ENCODE peak calls at places on chromosomes 7 and 10, in six cellular contexts. One of them, this sample, is unnamed.

GRCh38 chr7:127776776-127777390 is 124.9 kb downstream of the SND1 start:
- DNase-seq in activated T-cell treated with anti-CD3 and anti-CD28 coated beads for 1 hour: no peak
- DNase-seq in activated gamma-delta T cell treated with Interleukin-2 at 50 U/mL for 16 hours: no peak
- DNase-seq in suprapubic skin: no peak
- DNase-seq in heart right ventricle: no peak
- DNase-seq in IMR-90: peak
- DNase-seq in this sample: peak

GRCh38 chr7:80294321-80294720 is 159.7 kb downstream of the GNAI1 start:
- DNase-seq in activated T-cell treated with anti-CD3 and anti-CD28 coated beads for 1 hour: no peak
- DNase-seq in activated gamma-delta T cell treated with Interleukin-2 at 50 U/mL for 16 hours: no peak
- DNase-seq in suprapubic skin: no peak
- DNase-seq in heart right ventricle: no peak
- DNase-seq in IMR-90: peak
- DNase-seq in this sample: no peak

GRCh38 chr10:72637398-72637857 is 11.5 kb upstream of the MICU1 start:
- DNase-seq in activated T-cell treated with anti-CD3 and anti-CD28 coated beads for 1 hour: no peak
- DNase-seq in activated gamma-delta T cell treated with Interleukin-2 at 50 U/mL for 16 hours: no peak
- DNase-seq in suprapubic skin: no peak
- DNase-seq in heart right ventricle: peak
- DNase-seq in IMR-90: peak
- DNase-seq in this sample: peak

GRCh38 chr10:30207485-30208052 is 141.5 kb downstream of the MTPAP start:
- DNase-seq in activated T-cell treated with anti-CD3 and anti-CD28 coated beads for 1 hour: no peak
- DNase-seq in activated gamma-delta T cell treated with Interleukin-2 at 50 U/mL for 16 hours: no peak
- DNase-seq in suprapubic skin: no peak
- DNase-seq in heart right ventricle: no peak
- DNase-seq in IMR-90: peak
- DNase-seq in this sample: peak

GRCh38 chr10:59537451-59537850 is 172.2 kb downstream of the SLC16A9 start:
- DNase-seq in activated T-cell treated with anti-CD3 and anti-CD28 coated beads for 1 hour: no peak
- DNase-seq in activated gamma-delta T cell treated with Interleukin-2 at 50 U/mL for 16 hours: no peak
- DNase-seq in suprapubic skin: no peak
- DNase-seq in heart right ventricle: no peak
- DNase-seq in IMR-90: no peak
- DNase-seq in this sample: no peak

GRCh38 chr10:76251773-76252617 is 820.6 kb downstream of the LRMDA start:
- DNase-seq in activated T-cell treated with anti-CD3 and anti-CD28 coated beads for 1 hour: no peak
- DNase-seq in activated gamma-delta T cell treated with Interleukin-2 at 50 U/mL for 16 hours: no peak
- DNase-seq in suprapubic skin: peak
- DNase-seq in heart right ventricle: no peak
- DNase-seq in IMR-90: peak
- DNase-seq in this sample: peak

GRCh38 chr7:80225361-80225760 is 90.7 kb downstream of the GNAI1 start:
- DNase-seq in activated T-cell treated with anti-CD3 and anti-CD28 coated beads for 1 hour: no peak
- DNase-seq in activated gamma-delta T cell treated with Interleukin-2 at 50 U/mL for 16 hours: no peak
- DNase-seq in suprapubic skin: no peak
- DNase-seq in heart right ventricle: no peak
- DNase-seq in IMR-90: no peak
- DNase-seq in this sample: no peak

GRCh38 chr7:83956104-83956503 is 238.5 kb downstream of the SEMA3A start:
- DNase-seq in activated T-cell treated with anti-CD3 and anti-CD28 coated beads for 1 hour: no peak
- DNase-seq in activated gamma-delta T cell treated with Interleukin-2 at 50 U/mL for 16 hours: no peak
- DNase-seq in suprapubic skin: no peak
- DNase-seq in heart right ventricle: no peak
- DNase-seq in IMR-90: no peak
- DNase-seq in this sample: no peak

GRCh38 chr10:111648046-111648445 is 535.5 kb downstream of the GPAM start:
- DNase-seq in activated T-cell treated with anti-CD3 and anti-CD28 coated beads for 1 hour: no peak
- DNase-seq in activated gamma-delta T cell treated with Interleukin-2 at 50 U/mL for 16 hours: no peak
- DNase-seq in suprapubic skin: no peak
- DNase-seq in heart right ventricle: no peak
- DNase-seq in IMR-90: no peak
- DNase-seq in this sample: peak

GRCh38 chr10:96740579-96741281 is 20.4 kb upstream of the PIK3AP1 start:
- DNase-seq in activated T-cell treated with anti-CD3 and anti-CD28 coated beads for 1 hour: no peak
- DNase-seq in activated gamma-delta T cell treated with Interleukin-2 at 50 U/mL for 16 hours: no peak
- DNase-seq in suprapubic skin: peak
- DNase-seq in heart right ventricle: peak
- DNase-seq in IMR-90: no peak
- DNase-seq in this sample: no peak

GRCh38 chr10:4767033-4767814 is 58.8 kb upstream of the AKR1E2 start:
- DNase-seq in activated T-cell treated with anti-CD3 and anti-CD28 coated beads for 1 hour: no peak
- DNase-seq in activated gamma-delta T cell treated with Interleukin-2 at 50 U/mL for 16 hours: no peak
- DNase-seq in suprapubic skin: no peak
- DNase-seq in heart right ventricle: peak
- DNase-seq in IMR-90: peak
- DNase-seq in this sample: peak

GRCh38 chr10:108187396-108188012 is 1023.0 kb upstream of the SORCS1 start:
- DNase-seq in activated T-cell treated with anti-CD3 and anti-CD28 coated beads for 1 hour: no peak
- DNase-seq in activated gamma-delta T cell treated with Interleukin-2 at 50 U/mL for 16 hours: no peak
- DNase-seq in suprapubic skin: no peak
- DNase-seq in heart right ventricle: no peak
- DNase-seq in IMR-90: no peak
- DNase-seq in this sample: no peak

GRCh38 chr10:114571316-114571999 is 86.6 kb downstream of the ABLIM1 start:
- DNase-seq in activated T-cell treated with anti-CD3 and anti-CD28 coated beads for 1 hour: no peak
- DNase-seq in activated gamma-delta T cell treated with Interleukin-2 at 50 U/mL for 16 hours: no peak
- DNase-seq in suprapubic skin: no peak
- DNase-seq in heart right ventricle: no peak
- DNase-seq in IMR-90: no peak
- DNase-seq in this sample: no peak

GRCh38 chr7:142914121-142914520 is 19.4 kb downstream of the TRPV5 start:
- DNase-seq in activated T-cell treated with anti-CD3 and anti-CD28 coated beads for 1 hour: no peak
- DNase-seq in activated gamma-delta T cell treated with Interleukin-2 at 50 U/mL for 16 hours: no peak
- DNase-seq in suprapubic skin: peak
- DNase-seq in heart right ventricle: no peak
- DNase-seq in IMR-90: no peak
- DNase-seq in this sample: no peak

GRCh38 chr7:112205348-112206237 is 606 bp downstream of the DOCK4 start:
- DNase-seq in activated T-cell treated with anti-CD3 and anti-CD28 coated beads for 1 hour: peak
- DNase-seq in activated gamma-delta T cell treated with Interleukin-2 at 50 U/mL for 16 hours: peak
- DNase-seq in suprapubic skin: peak
- DNase-seq in heart right ventricle: peak
- DNase-seq in IMR-90: peak
- DNase-seq in this sample: peak

GRCh38 chr7:151243045-151243349 is 5.5 kb downstream of the SMARCD3 start:
- DNase-seq in activated T-cell treated with anti-CD3 and anti-CD28 coated beads for 1 hour: no peak
- DNase-seq in activated gamma-delta T cell treated with Interleukin-2 at 50 U/mL for 16 hours: no peak
- DNase-seq in suprapubic skin: no peak
- DNase-seq in heart right ventricle: no peak
- DNase-seq in IMR-90: no peak
- DNase-seq in this sample: no peak

GRCh38 chr10:66860376-66860945 is 65.4 kb upstream of the LRRTM3 start:
- DNase-seq in activated T-cell treated with anti-CD3 and anti-CD28 coated beads for 1 hour: no peak
- DNase-seq in activated gamma-delta T cell treated with Interleukin-2 at 50 U/mL for 16 hours: no peak
- DNase-seq in suprapubic skin: no peak
- DNase-seq in heart right ventricle: no peak
- DNase-seq in IMR-90: no peak
- DNase-seq in this sample: no peak

GRCh38 chr10:126910798-126911197 is 5.6 kb downstream of the DOCK1 start:
- DNase-seq in activated T-cell treated with anti-CD3 and anti-CD28 coated beads for 1 hour: no peak
- DNase-seq in activated gamma-delta T cell treated with Interleukin-2 at 50 U/mL for 16 hours: no peak
- DNase-seq in suprapubic skin: no peak
- DNase-seq in heart right ventricle: no peak
- DNase-seq in IMR-90: peak
- DNase-seq in this sample: no peak

GRCh38 chr10:87550741-87551140 is 46.0 kb downstream of the MINPP1 start:
- DNase-seq in activated T-cell treated with anti-CD3 and anti-CD28 coated beads for 1 hour: no peak
- DNase-seq in activated gamma-delta T cell treated with Interleukin-2 at 50 U/mL for 16 hours: no peak
- DNase-seq in suprapubic skin: no peak
- DNase-seq in heart right ventricle: no peak
- DNase-seq in IMR-90: no peak
- DNase-seq in this sample: no peak

GRCh38 chr10:27717191-27717590 is 28.4 kb downstream of the MKX start:
- DNase-seq in activated T-cell treated with anti-CD3 and anti-CD28 coated beads for 1 hour: no peak
- DNase-seq in activated gamma-delta T cell treated with Interleukin-2 at 50 U/mL for 16 hours: no peak
- DNase-seq in suprapubic skin: no peak
- DNase-seq in heart right ventricle: no peak
- DNase-seq in IMR-90: no peak
- DNase-seq in this sample: no peak

GRCh38 chr7:101880536-101881443 is 63.4 kb downstream of the CUX1 start:
- DNase-seq in activated T-cell treated with anti-CD3 and anti-CD28 coated beads for 1 hour: no peak
- DNase-seq in activated gamma-delta T cell treated with Interleukin-2 at 50 U/mL for 16 hours: no peak
- DNase-seq in suprapubic skin: no peak
- DNase-seq in heart right ventricle: no peak
- DNase-seq in IMR-90: peak
- DNase-seq in this sample: peak

GRCh38 chr7:135447783-135448182 is 62.1 kb downstream of the CNOT4 start:
- DNase-seq in activated T-cell treated with anti-CD3 and anti-CD28 coated beads for 1 hour: no peak
- DNase-seq in activated gamma-delta T cell treated with Interleukin-2 at 50 U/mL for 16 hours: no peak
- DNase-seq in suprapubic skin: no peak
- DNase-seq in heart right ventricle: no peak
- DNase-seq in IMR-90: no peak
- DNase-seq in this sample: peak

This sample was measured in RPMI7951.